ENCODE peak calls at places on chromosomes 7 and 10, in nine cellular contexts. B is HCT116, V is spleen, U is GM23338, O is sigmoid colon, I is stomach, R is H1, J is GM12878, Q is Panc1. L is an unnamed sample. For H3K4me1, the result is how much of the 10 kb centered on the place peaks cover.

GRCh38 chr10:62814901-62815372 is 1.2 kb downstream of the EGR2 start:
- DNase-seq in U (peak), J (no peak), R (no peak), O (no peak), B (no peak), V (peak), Q (no peak), I (no peak), L (no peak)

GRCh38 chr10:24318517-24318916 is 109.6 kb downstream of the KIAA1217 start:
- DNase-seq in Q (no peak), B (no peak), R (no peak), O (no peak), V (no peak), U (no peak), I (no peak), J (no peak), L (peak)

GRCh38 chr7:102991077-102991539 is 78.3 kb downstream of the LRRC17 start:
- DNase-seq in O (no peak), I (no peak), U (no peak), B (no peak), Q (no peak), R (no peak), V (no peak), J (no peak), L (no peak)

GRCh38 chr7:143042159-143042820 is 9.9 kb upstream of the OR6V1 start:
- DNase-seq in Q (no peak), I (no peak), O (no peak), B (no peak), R (no peak), U (peak), V (no peak), J (no peak), L (no peak)

GRCh38 chr7:7344583-7344982 is 162.2 kb downstream of the C1GALT1 start:
- DNase-seq in B (no peak), V (no peak), I (no peak), J (no peak), O (no peak), R (no peak), Q (no peak), U (no peak), L (no peak)

GRCh38 chr10:102994551-102995295 is 76.6 kb downstream of the CNNM2 start:
- DNase-seq in B (no peak), J (no peak), R (no peak), I (no peak), U (no peak), Q (no peak), V (no peak), O (no peak), L (no peak)

GRCh38 chr7:50069613-50070012 is 23.4 kb downstream of the ZPBP start:
- DNase-seq in O (peak), I (no peak), Q (no peak), B (no peak), V (peak), R (no peak), U (peak), J (peak), L (no peak)

GRCh38 chr10:113704637-113705343 is 25.1 kb downstream of the CASP7 start:
- DNase-seq in O (no peak), V (no peak), J (no peak), B (peak), R (no peak), U (peak), Q (peak), I (no peak), L (no peak)

GRCh38 chr7:101936612-101937231 is 119.3 kb downstream of the CUX1 start:
- DNase-seq in V (peak), O (peak), B (no peak), I (peak), U (peak), R (peak), J (no peak), Q (no peak), L (no peak)

GRCh38 chr10:33227489-33227888 is 107.0 kb downstream of the NRP1 start:
- DNase-seq in B (no peak), O (no peak), R (no peak), U (no peak), I (no peak), J (no peak), Q (no peak), V (no peak), L (no peak)

GRCh38 chr7:96397936-96398596 is 76.2 kb upstream of the SLC25A13 start:
- DNase-seq in V (no peak), I (no peak), B (no peak), O (no peak), Q (no peak), U (peak), R (no peak), J (no peak), L (no peak)

GRCh38 chr7:131882321-131882720 is 325.9 kb upstream of the PODXL start:
- DNase-seq in I (no peak), V (no peak), J (no peak), R (no peak), U (peak), O (no peak), B (no peak), Q (no peak), L (no peak)

GRCh38 chr7:141012696-141013344 is 1.9 kb downstream of the MRPS33 start:
- DNase-seq in R (no peak), I (no peak), O (no peak), B (no peak), Q (no peak), J (no peak), U (no peak), V (no peak), L (no peak)

GRCh38 chr7:39336457-39336856 is 229.7 kb upstream of the YAE1 start:
- DNase-seq in B (no peak), I (no peak), V (no peak), U (no peak), O (no peak), R (no peak), J (no peak), Q (no peak), L (no peak)

GRCh38 chr10:67011981-67012380 is 86.1 kb downstream of the LRRTM3 start:
- DNase-seq in O (no peak), R (no peak), V (no peak), Q (no peak), J (no peak), B (no peak), I (no peak), U (no peak), L (no peak)

GRCh38 chr7:102318482-102318971 is 31.9 kb downstream of the SH2B2 start:
- DNase-seq in O (no peak), R (no peak), U (no peak), B (peak), I (peak), Q (no peak), J (no peak), V (peak), L (no peak)

GRCh38 chr10:3868274-3868669 is 83.3 kb upstream of the KLF6 start:
- DNase-seq in J (no peak), Q (no peak), O (no peak), B (no peak), V (no peak), R (no peak), I (no peak), U (no peak), L (no peak)

GRCh38 chr10:87845624-87846377 is 17.5 kb downstream of the KLLN start:
- DNase-seq in O (no peak), V (no peak), U (no peak), B (peak), J (no peak), Q (peak), I (no peak), R (no peak), L (no peak)

GRCh38 chr7:40772096-40772495 is 637.3 kb downstream of the SUGCT start:
- DNase-seq in O (no peak), J (no peak), V (no peak), Q (no peak), R (no peak), I (no peak), U (no peak), B (no peak), L (no peak)

GRCh38 chr7:24924375-24924774 is 55.6 kb downstream of the OSBPL3 start:
- DNase-seq in I (no peak), B (no peak), U (no peak), V (no peak), J (no peak), O (no peak), Q (no peak), R (no peak), L (no peak)

GRCh38 chr10:79434816-79435215 is 10.6 kb downstream of the ZCCHC24 start:
- DNase-seq in J (no peak), R (no peak), B (no peak), Q (no peak), O (peak), U (no peak), I (no peak), V (peak), L (no peak)
- H3K4me1 ChIP-seq in J (under half), R (under half), B (under half), Q (under half), O (under half), U (under half), I (half or more), V (half or more), L (half or more)

GRCh38 chr7:84088669-84089278 is 105.8 kb downstream of the SEMA3A start:
- DNase-seq in B (no peak), Q (no peak), J (no peak), O (no peak), U (no peak), V (no peak), R (no peak), I (no peak), L (no peak)
- TF ChIP-seq POLR2AphosphoS5 in B (no peak), Q (no peak), J (no peak), O (no peak), U (no peak), V (no peak), R (no peak), I (no peak), L (no peak)

DNA sequence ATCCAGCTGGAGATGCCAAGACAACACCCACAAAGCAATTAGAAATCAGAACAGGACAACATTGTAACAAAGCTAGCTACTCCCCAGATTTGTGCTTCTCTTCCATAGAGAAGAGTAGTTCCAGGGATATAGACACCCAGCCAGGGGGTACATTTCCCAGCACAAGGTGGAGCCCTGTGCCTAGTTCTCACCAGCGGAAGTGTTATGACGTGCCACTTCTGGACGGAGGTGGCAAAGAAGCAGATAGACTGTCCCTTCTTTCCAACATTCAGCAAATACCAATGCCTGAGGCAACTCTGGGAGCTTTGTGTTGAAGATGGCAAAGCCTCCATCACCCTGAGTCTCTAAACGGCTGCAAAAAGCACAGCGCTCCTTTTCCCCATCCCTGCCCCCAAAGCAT is 23.4 kb upstream of the GSAP start:
- DNase-seq in U (peak), R (no peak), O (no peak), B (no peak), J (no peak), V (no peak), Q (no peak), I (peak), L (no peak)
- TF ChIP-seq CTCF in U (peak), R (no peak), O (peak), B (peak), J (no peak), V (peak), Q (peak), I (no peak), L (peak)

GRCh38 chr7:21946228-21946709 is 570 bp upstream of the CDCA7L start:
- DNase-seq in B (no peak), J (no peak), R (no peak), U (peak), Q (no peak), V (no peak), I (no peak), O (no peak), L (no peak)
- H3K4me1 ChIP-seq in B (under half), J (under half), R (under half), U (under half), Q (under half), V (half or more), I (half or more), O (under half), L (under half)

DNA sequence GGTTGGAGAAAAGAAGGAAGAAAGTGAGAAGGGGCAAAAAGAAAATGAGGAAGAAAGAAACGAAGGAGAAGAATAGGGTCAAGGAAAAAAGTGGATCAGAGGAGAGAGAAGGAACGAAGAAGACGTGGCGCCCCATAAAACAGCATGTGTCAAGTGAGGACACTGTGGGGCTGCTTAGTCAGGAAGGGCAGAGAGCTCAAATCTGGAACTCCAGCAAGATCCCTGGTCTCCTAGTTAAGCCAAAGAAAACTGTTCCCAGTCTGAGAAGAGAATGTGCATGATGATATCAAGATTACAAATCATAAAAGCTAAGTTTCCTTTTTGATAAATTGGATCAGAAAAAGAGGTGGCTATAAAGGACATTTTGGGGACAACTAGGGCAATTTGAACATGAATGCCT is 33.0 kb downstream of the CREB3L2 start:
- DNase-seq in B (no peak), I (no peak), V (no peak), O (no peak), J (no peak), Q (no peak), R (no peak), U (no peak), L (no peak)
- TF ChIP-seq POLR2AphosphoS5 in B (no peak), I (no peak), V (no peak), O (no peak), J (no peak), Q (no peak), R (no peak), U (no peak), L (no peak)

DNA sequence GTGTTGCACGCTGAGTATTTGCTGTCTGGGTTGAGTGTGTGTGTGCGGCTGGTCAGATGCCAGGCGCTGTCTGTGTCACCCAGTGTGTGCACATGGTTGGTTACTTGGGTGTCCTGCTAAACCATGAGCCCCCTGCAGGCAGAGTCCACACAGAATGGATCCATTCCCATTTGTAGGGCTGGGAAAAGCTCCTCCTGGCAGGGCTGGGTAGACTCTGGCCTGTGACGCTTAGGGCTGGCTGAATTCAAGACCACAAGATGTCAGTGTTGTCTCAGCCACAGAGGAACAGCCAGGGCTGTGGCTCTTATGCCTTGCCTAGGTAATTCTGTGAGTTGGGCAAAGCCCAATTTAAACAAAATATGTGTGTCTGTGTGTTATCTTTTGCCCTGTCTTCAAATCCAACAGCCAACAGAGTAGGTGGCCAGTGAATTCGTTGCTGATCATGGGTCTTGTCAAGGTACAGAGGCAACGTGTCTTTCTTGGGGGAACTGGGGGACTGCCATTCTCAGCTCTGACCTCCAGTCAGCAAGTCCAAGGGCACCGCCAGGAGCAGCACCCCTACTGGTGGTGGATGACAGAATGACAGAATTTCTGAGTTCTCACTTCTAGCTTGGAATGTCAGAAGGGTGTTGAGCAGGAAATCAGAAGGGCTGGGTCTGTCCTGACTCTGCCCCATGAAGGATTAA is 285.1 kb downstream of the CCSER2 start:
- DNase-seq in U (peak), Q (peak), J (no peak), I (no peak), R (peak), B (peak), V (no peak), O (no peak), L (no peak)
- TF ChIP-seq CTCF in U (peak), Q (peak), J (peak), I (no peak), R (peak), B (peak), V (no peak), O (peak), L (no peak)

DNA sequence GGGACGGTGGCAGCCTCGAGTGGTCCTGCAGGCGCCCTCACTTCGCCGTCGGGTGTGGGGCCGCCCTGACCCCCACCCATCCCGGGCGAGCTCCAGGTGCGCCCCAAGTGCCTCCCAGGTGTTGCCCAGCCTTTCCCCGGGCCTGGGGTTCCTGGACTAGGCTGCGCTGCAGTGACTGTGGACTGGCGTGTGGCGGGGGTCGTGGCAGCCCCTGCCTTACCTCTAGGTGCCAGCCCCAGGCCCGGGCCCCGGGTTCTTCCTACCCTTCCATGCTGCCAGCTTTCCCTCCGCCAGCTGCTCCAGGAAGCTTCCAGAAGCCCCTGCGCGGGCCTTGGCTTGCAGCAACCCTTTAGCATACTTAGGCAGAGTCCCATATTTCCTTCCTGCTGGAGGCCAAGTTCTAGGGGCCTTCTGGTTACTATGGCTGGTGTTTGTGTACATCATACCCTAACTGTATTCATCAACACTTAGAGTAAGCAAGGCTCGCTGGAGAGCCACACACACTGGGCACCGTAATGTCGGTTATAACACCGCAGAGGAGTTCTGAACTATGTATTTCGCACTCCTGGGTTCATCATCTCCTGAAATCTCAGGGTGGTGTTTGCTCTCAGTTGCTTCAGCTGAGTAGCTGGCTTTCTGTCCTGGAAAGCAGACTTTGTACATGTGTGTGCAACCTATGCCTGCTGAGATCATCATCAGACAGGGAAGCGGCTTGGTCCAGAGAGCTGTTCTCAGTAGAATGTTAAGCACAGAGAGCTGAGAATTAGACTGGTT is 492 bp downstream of the MGMT start:
- DNase-seq in V (no peak), U (peak), O (peak), J (no peak), B (no peak), R (no peak), I (no peak), Q (no peak), L (peak)
- H3K4me1 ChIP-seq in V (under half), U (under half), O (under half), J (under half), B (under half), R (under half), I (under half), Q (under half), L (under half)

DNA sequence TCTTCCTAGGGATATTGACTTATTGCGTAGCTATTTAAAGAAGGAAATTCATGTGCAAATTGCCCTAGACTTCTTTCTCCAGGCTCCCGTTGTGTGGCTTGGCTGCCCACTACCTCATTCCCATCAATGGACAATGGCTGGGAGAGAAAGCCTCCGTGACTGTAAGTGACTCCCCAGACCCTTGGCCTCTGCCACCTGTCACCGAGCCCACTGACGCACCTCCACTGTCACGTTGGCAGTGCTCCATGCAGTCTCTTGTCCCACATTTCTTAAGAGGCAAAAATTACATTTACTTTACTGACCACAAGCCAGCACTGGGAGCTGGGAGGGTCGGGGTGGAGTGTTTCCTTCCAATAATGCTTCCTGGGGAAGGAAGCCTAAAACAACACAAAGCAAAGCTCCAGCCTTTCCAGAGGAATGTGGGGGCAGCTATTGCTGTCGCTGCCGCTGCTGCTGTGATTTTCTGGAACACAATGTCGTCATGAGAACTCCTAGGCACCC is 89.7 kb upstream of the STEAP1B start:
- DNase-seq in R (no peak), Q (no peak), I (no peak), B (no peak), O (peak), V (no peak), J (no peak), U (peak), L (no peak)
- TF ChIP-seq POLR2AphosphoS5 in R (no peak), Q (no peak), I (peak), B (no peak), O (peak), V (peak), J (no peak), U (no peak), L (peak)

GRCh38 chr7:44157116-44158059 is 16.3 kb upstream of the MYL7 start:
- DNase-seq in O (no peak), B (no peak), V (no peak), R (no peak), Q (no peak), I (no peak), J (no peak), U (peak), L (no peak)
- TF ChIP-seq CTCF in O (no peak), B (no peak), V (no peak), R (peak), Q (no peak), I (no peak), J (no peak), U (no peak), L (no peak)